ENCODE peak calls at places on chromosomes 16 and 17, in eight cellular contexts. M is neuronal stem cell; Z is B cell; J is iris pigment epithelial cell; K is CD8-positive, alpha-beta memory T cell; H is naive B cell; A is A673; R is choroid plexus epithelial cell. D is an unnamed sample.

GRCh38 chr17:1573932-1574696 is 11.5 kb upstream of the PITPNA start:
- DNase-seq in M (peak), Z (peak), J (peak), K (peak), H (peak), A (peak), R (peak), D (peak)

GRCh38 chr17:35448214-35448898 is at the start of gene SLFN13:
- DNase-seq in M (peak), Z (peak), J (peak), K (peak), H (peak), A (peak), R (peak), D (peak)

GRCh38 chr17:67276075-67276474 is 31.1 kb upstream of the HELZ start:
- DNase-seq in M (no peak), Z (no peak), J (no peak), K (no peak), H (no peak), A (no peak), R (no peak), D (no peak)

GRCh38 chr17:64413505-64413904 is 22.8 kb upstream of the PECAM1 start:
- DNase-seq in M (no peak), Z (peak), J (no peak), K (no peak), H (peak), A (no peak), R (no peak), D (no peak)

GRCh38 chr17:74110467-74110866 is 93.0 kb upstream of the RPL38 start:
- DNase-seq in M (peak), Z (no peak), J (no peak), K (no peak), H (no peak), A (no peak), R (no peak), D (no peak)

GRCh38 chr16:4323845-4324478 is 8.1 kb downstream of the GLIS2 start:
- DNase-seq in M (no peak), Z (no peak), J (peak), K (no peak), H (no peak), A (peak), R (peak), D (peak)

GRCh38 chr16:53159781-53160436 is 105.1 kb downstream of the CHD9 start:
- DNase-seq in M (peak), Z (peak), J (peak), K (peak), H (peak), A (peak), R (peak), D (peak)

GRCh38 chr17:7315570-7316243 is 547 bp upstream of the GPS2 start:
- DNase-seq in M (no peak), Z (no peak), J (no peak), K (no peak), H (no peak), A (no peak), R (no peak), D (no peak)

GRCh38 chr17:47188266-47188665 is 829 bp downstream of the CDC27 start:
- DNase-seq in M (peak), Z (peak), J (peak), K (peak), H (peak), A (peak), R (peak), D (peak)

GRCh38 chr16:12618515-12618914 is 185.2 kb downstream of the CPPED1 start:
- DNase-seq in M (no peak), Z (no peak), J (no peak), K (no peak), H (no peak), A (no peak), R (no peak), D (no peak)

GRCh38 chr17:28740406-28741357 is 3.1 kb upstream of the TRAF4 start:
- DNase-seq in M (no peak), Z (no peak), J (no peak), K (no peak), H (no peak), A (no peak), R (no peak), D (no peak)

D was measured in astrocyte of the spinal cord.